ENCODE peak calls at places on chromosome 14, in eight cellular contexts. F is neural progenitor cell, A is GDM1, S is NCI-H524, C is NCI-H1417, U is GM04504, T is pancreas, Q is Caco-2. I is an unnamed sample.

GRCh38 chr14:67240168-67240932 is 885 bp upstream of the PALS1 start:
- DNase-seq in F (peak; percentile 28), A (no peak), S (peak; percentile 46), C (no peak), U (no peak), T (peak; percentile 69), Q (peak; percentile 58), I (no peak)

GRCh38 chr14:97443412-97443811 is 646.2 kb downstream of the VRK1 start:
- DNase-seq in F (no peak), A (no peak), S (no peak), C (no peak), U (no peak), T (no peak), Q (no peak), I (no peak)

GRCh38 chr14:96096639-96097610 is 57.8 kb downstream of the C14orf132 start:
- DNase-seq in F (no peak), A (no peak), S (no peak), C (peak; percentile 36), U (no peak), T (no peak), Q (no peak), I (no peak)

GRCh38 chr14:93009471-93010117 is 86.6 kb downstream of the CHGA start:
- DNase-seq in F (no peak), A (no peak), S (peak; percentile 38), C (no peak), U (no peak), T (no peak), Q (no peak), I (no peak)

GRCh38 chr14:43674273-43674672 is 832.8 kb downstream of the FSCB start:
- DNase-seq in F (no peak), A (no peak), S (no peak), C (no peak), U (no peak), T (no peak), Q (no peak), I (no peak)

GRCh38 chr14:59869381-59870255 is 958 bp downstream of the RTN1 start:
- DNase-seq in F (peak; percentile 69), A (no peak), S (no peak), C (no peak), U (no peak), T (no peak), Q (no peak), I (no peak)

GRCh38 chr14:88380405-88380804 is 5.1 kb upstream of the SPATA7 start:
- DNase-seq in F (no peak), A (no peak), S (peak; percentile 5), C (peak; percentile 52), U (no peak), T (no peak), Q (peak; percentile 29), I (no peak)

GRCh38 chr14:70576891-70577290 is 23.6 kb downstream of the MED6 start:
- DNase-seq in F (no peak), A (no peak), S (no peak), C (no peak), U (no peak), T (no peak), Q (no peak), I (no peak)

GRCh38 chr14:68694516-68695235 is 98.2 kb downstream of the ZFP36L1 start:
- DNase-seq in F (no peak), A (no peak), S (no peak), C (no peak), U (no peak), T (no peak), Q (no peak), I (no peak)

GRCh38 chr14:96638041-96638855 is 136.1 kb downstream of the PAPOLA start:
- DNase-seq in F (no peak), A (no peak), S (no peak), C (no peak), U (no peak), T (no peak), Q (no peak), I (no peak)

GRCh38 chr14:23071244-23071974 is 14.1 kb upstream of the CDH24 start:
- DNase-seq in F (peak; percentile 94), A (no peak), S (no peak), C (no peak), U (peak; percentile 82), T (peak; percentile 83), Q (peak; percentile 86), I (no peak)

GRCh38 chr14:32779845-32780244 is 158.8 kb upstream of the NPAS3 start:
- DNase-seq in F (no peak), A (no peak), S (no peak), C (no peak), U (no peak), T (no peak), Q (no peak), I (no peak)

GRCh38 chr14:100450736-100451135 is 127.6 kb downstream of the SLC25A47 start:
- DNase-seq in F (no peak), A (no peak), S (no peak), C (no peak), U (no peak), T (no peak), Q (no peak), I (no peak)

GRCh38 chr14:35335388-35336092 is 43.4 kb downstream of the PSMA6 start:
- DNase-seq in F (no peak), A (no peak), S (no peak), C (no peak), U (no peak), T (peak; percentile 57), Q (no peak), I (no peak)

GRCh38 chr14:65156568-65157366 is 54.5 kb upstream of the MAX start:
- DNase-seq in F (no peak), A (no peak), S (no peak), C (no peak), U (peak; percentile 77), T (no peak), Q (no peak), I (no peak)

GRCh38 chr14:94380225-94381148 is 7.9 kb downstream of the SERPINA1 start:
- DNase-seq in F (no peak), A (no peak), S (no peak), C (no peak), U (no peak), T (no peak), Q (no peak), I (no peak)